ENCODE peak calls at places on chromosomes 6 and 20, in seven cellular contexts. O is RWPE1, Z is tibial nerve, J is PC-3, V is fibroblast of lung, M is breast epithelium, S is PC-9. C is an unnamed sample.

GRCh38 chr6:158938811-158939254 is 61.2 kb downstream of the RSPH3 start:
- DNase-seq in J (no peak), V (no peak), O (no peak), M (no peak), Z (no peak), S (no peak), C (no peak)

GRCh38 chr6:1767481-1768246 is 157.9 kb downstream of the FOXC1 start:
- DNase-seq in V (peak; percentile 41), O (no peak), S (peak; percentile 81), J (peak; percentile 68), Z (peak; percentile 66), M (no peak), C (no peak)

GRCh38 chr20:4534315-4534714 is 187.4 kb upstream of the PRND start:
- DNase-seq in O (no peak), M (no peak), Z (no peak), S (no peak), J (no peak), V (no peak), C (no peak)

GRCh38 chr20:62197801-62198200 is 15.0 kb downstream of the MTG2 start:
- DNase-seq in S (no peak), O (no peak), V (no peak), Z (no peak), J (no peak), M (no peak), C (no peak)

GRCh38 chr6:125790403-125791150 is at the start of gene NCOA7:
- DNase-seq in M (peak; percentile 69), Z (peak; percentile 71), V (peak; percentile 77), O (peak; percentile 62), J (peak; percentile 58), S (peak; percentile 50), C (peak; percentile 63)

GRCh38 chr6:161498359-161498758 is 224.5 kb upstream of the AGPAT4 start:
- DNase-seq in M (no peak), V (peak; percentile 72), S (no peak), Z (no peak), J (peak; percentile 77), O (peak; percentile 68), C (no peak)

GRCh38 chr20:44356353-44356723 is 839 bp downstream of the HNF4A start:
- DNase-seq in O (no peak), S (no peak), M (no peak), V (no peak), Z (no peak), J (no peak), C (no peak)

GRCh38 chr20:4689224-4689623 is 32.5 kb upstream of the PRND start:
- DNase-seq in S (no peak), J (no peak), O (no peak), Z (no peak), M (no peak), V (no peak), C (no peak)

GRCh38 chr6:34544052-34544604 is 12.0 kb downstream of the SPDEF start:
- DNase-seq in Z (no peak), J (no peak), V (no peak), O (no peak), M (no peak), S (no peak), C (no peak)

GRCh38 chr6:150293423-150294280 is 75.2 kb upstream of the IYD start:
- DNase-seq in O (peak; percentile 60), M (no peak), S (peak; percentile 51), Z (no peak), V (peak; percentile 76), J (peak; percentile 70), C (no peak)

GRCh38 chr6:42118162-42119001 is 24.0 kb downstream of the C6orf132 start:
- DNase-seq in M (peak; percentile 89), O (peak; percentile 68), S (peak; percentile 99), J (peak; percentile 90), V (peak; percentile 36), Z (no peak), C (peak; percentile 43)

GRCh38 chr6:19812512-19813119 is 24.6 kb upstream of the ID4 start:
- DNase-seq in J (peak; percentile 60), M (no peak), V (peak; percentile 54), Z (no peak), O (no peak), S (no peak), C (no peak)

GRCh38 chr6:4752068-4752467 is 24.1 kb upstream of the CDYL start:
- DNase-seq in S (no peak), V (no peak), O (no peak), J (no peak), M (no peak), Z (no peak), C (no peak)

GRCh38 chr6:13327691-13328075 is 654 bp downstream of the TBC1D7 start:
- DNase-seq in S (no peak), M (no peak), O (peak; percentile 4), J (peak; percentile 35), Z (no peak), V (no peak), C (no peak)
- H3K27ac ChIP-seq in S (peak overlapping the region; percentile 69), M (peak overlapping the region; percentile 94), O (peak overlapping the region; percentile 94), J (peak overlapping the region; percentile 76), Z (peak overlapping the region; percentile 92), V (peak overlapping the region; percentile 85), C (peak overlapping the region; percentile 73)

GRCh38 chr20:46119028-46119546 is 973 bp downstream of the CD40 start:
- DNase-seq in V (no peak), M (no peak), J (no peak), S (no peak), O (peak; percentile 50), Z (no peak), C (no peak)

GRCh38 chr20:46119547-46119946 is 1.4 kb downstream of the CD40 start:
- DNase-seq in J (no peak), S (no peak), Z (no peak), V (no peak), M (no peak), O (no peak), C (no peak)

GRCh38 chr20:46121531-46121930 is 3.4 kb downstream of the CD40 start:
- DNase-seq in O (no peak), J (no peak), S (no peak), Z (no peak), V (no peak), M (no peak), C (no peak)

GRCh38 chr20:46118481-46119020 is 437 bp downstream of the CD40 start:
- DNase-seq in S (no peak), V (no peak), J (no peak), Z (peak; percentile 22), O (peak; percentile 59), M (no peak), C (no peak)

GRCh38 chr20:46120136-46120535 is 2.0 kb downstream of the CD40 start:
- DNase-seq in V (no peak), O (no peak), J (no peak), S (no peak), M (no peak), Z (no peak), C (no peak)
- H3K27ac ChIP-seq in V (no peak overlapping the region), O (no peak overlapping the region), J (no peak overlapping the region), S (no peak overlapping the region), M (no peak overlapping the region), Z (no peak overlapping the region), C (no peak overlapping the region)

DNA sequence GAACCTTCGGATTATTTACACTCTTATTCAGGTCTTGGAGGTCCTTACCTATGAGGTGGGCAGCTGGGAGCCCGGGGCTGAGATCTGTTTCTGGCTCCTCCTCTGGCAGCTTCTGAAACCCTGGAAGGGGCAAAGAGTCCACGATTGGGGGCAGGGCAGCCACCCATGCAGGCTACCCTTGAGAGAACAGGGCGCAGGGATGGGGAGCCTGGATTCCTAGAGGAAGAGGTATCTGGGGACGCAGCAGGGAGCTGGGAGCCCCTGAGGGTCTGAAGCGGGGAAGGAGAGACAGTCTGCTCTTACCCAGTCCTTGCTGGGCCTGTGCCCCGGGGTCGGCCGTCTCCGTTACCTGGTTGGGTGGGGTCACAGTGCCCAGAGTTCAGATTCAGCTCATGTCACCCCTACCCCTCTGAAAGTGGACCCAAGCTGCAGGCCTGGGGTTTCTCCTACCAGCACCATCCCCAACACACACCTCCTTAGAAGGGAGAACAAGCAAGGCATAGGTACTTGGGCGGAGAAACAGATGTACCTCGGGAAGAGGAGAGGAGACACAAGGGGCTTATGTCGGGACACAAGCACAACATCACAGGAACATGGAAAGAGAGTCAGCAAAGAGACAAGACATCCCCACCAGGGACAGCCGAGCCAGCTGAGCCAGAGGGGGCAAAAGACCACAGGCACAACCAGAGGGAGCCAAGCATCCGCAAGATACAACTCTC is 554 bp downstream of the LTB start:
- DNase-seq in Z (no peak), O (no peak), M (no peak), V (no peak), J (no peak), S (no peak), C (no peak)
- H3K27ac ChIP-seq in Z (peak overlapping the region; percentile 56), O (peak overlapping the region; percentile 43), M (peak overlapping the region; percentile 73), V (no peak overlapping the region), J (no peak overlapping the region), S (no peak overlapping the region), C (peak overlapping the region; percentile 76)

GRCh38 chr6:68689910-68690309 is 54.8 kb downstream of the ADGRB3 start:
- DNase-seq in S (no peak), Z (no peak), O (no peak), V (no peak), M (no peak), J (no peak), C (no peak)
- H3K27ac ChIP-seq in S (no peak overlapping the region), Z (no peak overlapping the region), O (no peak overlapping the region), V (no peak overlapping the region), M (no peak overlapping the region), J (no peak overlapping the region), C (no peak overlapping the region)

GRCh38 chr6:17602888-17603287 is 2.8 kb downstream of the FAM8A1 start:
- DNase-seq in Z (no peak), O (no peak), M (no peak), J (no peak), V (no peak), S (no peak), C (no peak)

GRCh38 chr6:17596085-17596484 is 4.0 kb upstream of the FAM8A1 start:
- DNase-seq in Z (no peak), J (no peak), M (no peak), O (no peak), S (no peak), V (no peak), C (no peak)

GRCh38 chr6:17601389-17601703 is 1.2 kb downstream of the FAM8A1 start:
- DNase-seq in J (peak; percentile 11), S (no peak), M (no peak), Z (no peak), O (no peak), V (no peak), C (no peak)

GRCh38 chr6:17599885-17600526 is at the start of gene FAM8A1:
- DNase-seq in J (peak; percentile 94), V (peak; percentile 82), Z (peak; percentile 92), M (peak; percentile 97), S (peak; percentile 76), O (peak; percentile 90), C (peak; percentile 53)

GRCh38 chr6:17600527-17601388 is 656 bp downstream of the FAM8A1 start:
- DNase-seq in S (no peak), Z (peak; percentile 14), O (peak; percentile 20), V (peak; percentile 39), J (peak; percentile 35), M (no peak), C (no peak)
- H3K27ac ChIP-seq in S (no peak overlapping the region), Z (peak overlapping the region; percentile 95), O (peak overlapping the region; percentile 78), V (peak overlapping the region; percentile 81), J (no peak overlapping the region), M (peak overlapping the region; percentile 91), C (peak overlapping the region; percentile 88)

C was measured in caudate nucleus.